ENCODE peak calls at places on chromosomes 1 and 21, in nine cellular contexts. One of them, this sample, is unnamed.
A peak's percentile ranks its signal among the peaks of the same experiment; 100 is the strongest.

GRCh38 chr1:209414803-209415329 is 168.6 kb upstream of the CAMK1G start:
- DNase-seq in IMR-90: no peak
- DNase-seq in Panc1: no peak
- DNase-seq in heart right ventricle: no peak
- DNase-seq in MM.1S: no peak
- DNase-seq in fibroblast of the aortic adventitia: no peak
- DNase-seq in DND-41: no peak
- DNase-seq in sigmoid colon: no peak
- DNase-seq in lower leg skin: no peak
- DNase-seq in this sample: no peak

GRCh38 chr1:197140123-197140522 is 6.3 kb downstream of the ASPM start:
- DNase-seq in fibroblast of the aortic adventitia: peak; percentile 57
- DNase-seq in sigmoid colon: no peak
- DNase-seq in IMR-90: peak; percentile 39
- DNase-seq in heart right ventricle: no peak
- DNase-seq in DND-41: no peak
- DNase-seq in MM.1S: no peak
- DNase-seq in lower leg skin: no peak
- DNase-seq in Panc1: no peak
- DNase-seq in this sample: peak; percentile 25

GRCh38 chr1:234725177-234726132 is 115.5 kb upstream of the IRF2BP2 start:
- DNase-seq in lower leg skin: peak; percentile 90
- DNase-seq in IMR-90: no peak
- DNase-seq in DND-41: peak; percentile 87
- DNase-seq in heart right ventricle: peak; percentile 32
- DNase-seq in MM.1S: no peak
- DNase-seq in Panc1: no peak
- DNase-seq in fibroblast of the aortic adventitia: peak; percentile 41
- DNase-seq in sigmoid colon: peak; percentile 81
- DNase-seq in this sample: peak; percentile 42

GRCh38 chr1:42518894-42519293 is 55.8 kb downstream of the CCDC30 start:
- DNase-seq in lower leg skin: no peak
- DNase-seq in sigmoid colon: no peak
- DNase-seq in heart right ventricle: no peak
- DNase-seq in fibroblast of the aortic adventitia: peak; percentile 1
- DNase-seq in DND-41: no peak
- DNase-seq in Panc1: no peak
- DNase-seq in MM.1S: no peak
- DNase-seq in IMR-90: no peak
- DNase-seq in this sample: peak; percentile 3

GRCh38 chr1:105558023-105558422 is 1498.5 kb upstream of the PRMT6 start:
- DNase-seq in lower leg skin: no peak
- DNase-seq in IMR-90: no peak
- DNase-seq in MM.1S: no peak
- DNase-seq in fibroblast of the aortic adventitia: no peak
- DNase-seq in heart right ventricle: no peak
- DNase-seq in DND-41: no peak
- DNase-seq in Panc1: no peak
- DNase-seq in sigmoid colon: no peak
- DNase-seq in this sample: no peak

GRCh38 chr1:166933633-166934032 is 41.7 kb downstream of the ILDR2 start:
- DNase-seq in heart right ventricle: no peak
- DNase-seq in IMR-90: no peak
- DNase-seq in DND-41: no peak
- DNase-seq in sigmoid colon: no peak
- DNase-seq in fibroblast of the aortic adventitia: no peak
- DNase-seq in Panc1: no peak
- DNase-seq in MM.1S: no peak
- DNase-seq in lower leg skin: no peak
- DNase-seq in this sample: no peak

GRCh38 chr1:50968884-50969610 is 998 bp upstream of the CDKN2C start:
- DNase-seq in heart right ventricle: peak; percentile 54
- DNase-seq in sigmoid colon: peak; percentile 74
- DNase-seq in DND-41: no peak
- DNase-seq in MM.1S: no peak
- DNase-seq in IMR-90: no peak
- DNase-seq in lower leg skin: peak; percentile 90
- DNase-seq in Panc1: no peak
- DNase-seq in fibroblast of the aortic adventitia: peak; percentile 19
- DNase-seq in this sample: peak; percentile 37

GRCh38 chr1:223264983-223265663 is 98.9 kb downstream of the SUSD4 start:
- DNase-seq in heart right ventricle: no peak
- DNase-seq in lower leg skin: peak; percentile 76
- DNase-seq in Panc1: no peak
- DNase-seq in MM.1S: no peak
- DNase-seq in fibroblast of the aortic adventitia: no peak
- DNase-seq in IMR-90: no peak
- DNase-seq in sigmoid colon: no peak
- DNase-seq in DND-41: no peak
- DNase-seq in this sample: no peak

GRCh38 chr1:40161888-40162397 is 756 bp downstream of the RLF start:
- DNase-seq in DND-41: no peak
- DNase-seq in lower leg skin: no peak
- DNase-seq in heart right ventricle: no peak
- DNase-seq in Panc1: no peak
- DNase-seq in IMR-90: peak; percentile 4
- DNase-seq in fibroblast of the aortic adventitia: peak; percentile 7
- DNase-seq in MM.1S: no peak
- DNase-seq in sigmoid colon: no peak
- DNase-seq in this sample: no peak
- TF ChIP-seq CTCF in DND-41: peak; percentile 12
- TF ChIP-seq CTCF in lower leg skin: no peak
- TF ChIP-seq CTCF in heart right ventricle: no peak
- TF ChIP-seq CTCF in Panc1: no peak
- TF ChIP-seq CTCF in IMR-90: no peak
- TF ChIP-seq CTCF in fibroblast of the aortic adventitia: no peak
- TF ChIP-seq CTCF in MM.1S: no peak
- TF ChIP-seq CTCF in sigmoid colon: no peak
- TF ChIP-seq CTCF in this sample: no peak

GRCh38 chr1:225482489-225482950 is 54.7 kb upstream of the LBR start:
- DNase-seq in DND-41: no peak
- DNase-seq in fibroblast of the aortic adventitia: peak; percentile 87
- DNase-seq in Panc1: no peak
- DNase-seq in IMR-90: peak; percentile 57
- DNase-seq in sigmoid colon: peak; percentile 51
- DNase-seq in MM.1S: no peak
- DNase-seq in lower leg skin: peak; percentile 61
- DNase-seq in heart right ventricle: no peak
- DNase-seq in this sample: peak; percentile 53

GRCh38 chr1:225481738-225482137 is 53.9 kb upstream of the LBR start:
- DNase-seq in heart right ventricle: no peak
- DNase-seq in sigmoid colon: peak; percentile 44
- DNase-seq in IMR-90: no peak
- DNase-seq in Panc1: no peak
- DNase-seq in DND-41: no peak
- DNase-seq in fibroblast of the aortic adventitia: no peak
- DNase-seq in lower leg skin: peak; percentile 23
- DNase-seq in MM.1S: no peak
- DNase-seq in this sample: no peak

GRCh38 chr1:225485991-225486530 is 58.2 kb upstream of the LBR start:
- DNase-seq in IMR-90: no peak
- DNase-seq in DND-41: no peak
- DNase-seq in fibroblast of the aortic adventitia: no peak
- DNase-seq in lower leg skin: peak; percentile 70
- DNase-seq in sigmoid colon: peak; percentile 32
- DNase-seq in Panc1: no peak
- DNase-seq in MM.1S: no peak
- DNase-seq in heart right ventricle: no peak
- DNase-seq in this sample: no peak

GRCh38 chr1:225484657-225485606 is 57.1 kb upstream of the LBR start:
- DNase-seq in Panc1: no peak
- DNase-seq in fibroblast of the aortic adventitia: no peak
- DNase-seq in IMR-90: no peak
- DNase-seq in DND-41: no peak
- DNase-seq in lower leg skin: peak; percentile 36
- DNase-seq in sigmoid colon: peak; percentile 57
- DNase-seq in MM.1S: no peak
- DNase-seq in heart right ventricle: no peak
- DNase-seq in this sample: no peak

DNA sequence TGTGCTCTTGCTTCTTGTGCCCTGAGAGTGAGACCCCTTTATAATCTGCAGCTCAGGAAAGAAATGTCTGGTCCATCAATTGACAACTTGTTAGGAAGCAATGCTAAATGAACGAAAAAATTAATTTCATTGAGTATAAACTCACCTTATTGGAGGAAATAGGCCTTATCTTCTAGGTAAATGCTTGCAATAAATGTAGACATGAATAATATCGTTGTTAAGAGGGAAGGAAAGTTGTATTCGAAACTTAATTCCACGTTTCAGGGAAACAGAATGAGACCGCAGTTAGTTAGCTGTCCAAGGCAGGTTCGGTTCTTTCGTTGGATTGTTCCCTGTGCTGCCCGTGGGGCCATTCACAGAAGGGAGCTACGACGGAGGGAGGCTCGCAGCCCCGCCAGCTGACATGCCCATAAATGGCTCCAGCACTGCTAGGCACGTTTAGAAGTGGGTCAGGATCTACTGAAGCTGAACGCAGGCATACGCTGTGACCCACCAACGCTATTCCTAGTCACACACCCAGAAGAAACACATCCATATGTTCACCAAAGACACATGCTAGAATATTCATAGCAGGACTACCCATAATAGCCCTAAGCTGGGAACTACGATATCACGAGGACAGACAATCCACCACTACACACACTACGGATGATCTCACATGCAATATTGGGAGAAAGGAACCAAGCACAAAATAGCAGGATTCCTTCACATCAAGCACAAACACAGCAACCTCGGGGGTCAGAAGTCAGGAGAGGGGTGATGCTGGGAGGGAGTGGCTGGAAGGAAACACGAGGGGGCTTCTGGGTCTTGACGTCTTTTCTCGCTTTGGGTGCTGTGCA is 56.2 kb upstream of the LBR start:
- DNase-seq in lower leg skin: peak; percentile 68
- DNase-seq in heart right ventricle: no peak
- DNase-seq in DND-41: no peak
- DNase-seq in MM.1S: no peak
- DNase-seq in Panc1: no peak
- DNase-seq in IMR-90: no peak
- DNase-seq in sigmoid colon: peak; percentile 89
- DNase-seq in fibroblast of the aortic adventitia: no peak
- DNase-seq in this sample: no peak
- H3K4me3 ChIP-seq in lower leg skin: no peak overlapping the region
- H3K4me3 ChIP-seq in heart right ventricle: no peak overlapping the region
- H3K4me3 ChIP-seq in DND-41: no peak overlapping the region
- H3K4me3 ChIP-seq in MM.1S: no peak overlapping the region
- H3K4me3 ChIP-seq in Panc1: no peak overlapping the region
- H3K4me3 ChIP-seq in IMR-90: no peak overlapping the region
- H3K4me3 ChIP-seq in sigmoid colon: no peak overlapping the region
- H3K4me3 ChIP-seq in fibroblast of the aortic adventitia: no peak overlapping the region
- H3K4me3 ChIP-seq in this sample: no peak overlapping the region

GRCh38 chr1:44524180-44524579 is 119.1 kb downstream of the RNF220 start:
- DNase-seq in lower leg skin: no peak
- DNase-seq in IMR-90: no peak
- DNase-seq in fibroblast of the aortic adventitia: no peak
- DNase-seq in sigmoid colon: no peak
- DNase-seq in MM.1S: no peak
- DNase-seq in Panc1: no peak
- DNase-seq in DND-41: no peak
- DNase-seq in heart right ventricle: no peak
- DNase-seq in this sample: no peak
- TF ChIP-seq CTCF in lower leg skin: no peak
- TF ChIP-seq CTCF in IMR-90: no peak
- TF ChIP-seq CTCF in fibroblast of the aortic adventitia: no peak
- TF ChIP-seq CTCF in sigmoid colon: no peak
- TF ChIP-seq CTCF in MM.1S: no peak
- TF ChIP-seq CTCF in Panc1: no peak
- TF ChIP-seq CTCF in DND-41: no peak
- TF ChIP-seq CTCF in heart right ventricle: no peak
- TF ChIP-seq CTCF in this sample: no peak

GRCh38 chr21:36109868-36110267 is 25.0 kb upstream of the CBR3 start:
- DNase-seq in Panc1: no peak
- DNase-seq in MM.1S: no peak
- DNase-seq in fibroblast of the aortic adventitia: no peak
- DNase-seq in IMR-90: no peak
- DNase-seq in lower leg skin: no peak
- DNase-seq in sigmoid colon: no peak
- DNase-seq in heart right ventricle: no peak
- DNase-seq in DND-41: no peak
- DNase-seq in this sample: no peak

GRCh38 chr21:36100971-36101641 is 31.3 kb downstream of the CBR1 start:
- DNase-seq in lower leg skin: no peak
- DNase-seq in MM.1S: peak; percentile 63
- DNase-seq in DND-41: no peak
- DNase-seq in fibroblast of the aortic adventitia: no peak
- DNase-seq in Panc1: no peak
- DNase-seq in IMR-90: no peak
- DNase-seq in heart right ventricle: no peak
- DNase-seq in sigmoid colon: no peak
- DNase-seq in this sample: no peak

GRCh38 chr21:36105327-36105842 is 29.5 kb upstream of the CBR3 start:
- DNase-seq in MM.1S: no peak
- DNase-seq in lower leg skin: no peak
- DNase-seq in sigmoid colon: no peak
- DNase-seq in Panc1: no peak
- DNase-seq in DND-41: no peak
- DNase-seq in heart right ventricle: no peak
- DNase-seq in fibroblast of the aortic adventitia: no peak
- DNase-seq in IMR-90: no peak
- DNase-seq in this sample: no peak

GRCh38 chr21:36103434-36103833 is 31.4 kb upstream of the CBR3 start:
- DNase-seq in heart right ventricle: no peak
- DNase-seq in fibroblast of the aortic adventitia: no peak
- DNase-seq in lower leg skin: no peak
- DNase-seq in sigmoid colon: no peak
- DNase-seq in DND-41: no peak
- DNase-seq in MM.1S: no peak
- DNase-seq in IMR-90: no peak
- DNase-seq in Panc1: no peak
- DNase-seq in this sample: no peak

DNA sequence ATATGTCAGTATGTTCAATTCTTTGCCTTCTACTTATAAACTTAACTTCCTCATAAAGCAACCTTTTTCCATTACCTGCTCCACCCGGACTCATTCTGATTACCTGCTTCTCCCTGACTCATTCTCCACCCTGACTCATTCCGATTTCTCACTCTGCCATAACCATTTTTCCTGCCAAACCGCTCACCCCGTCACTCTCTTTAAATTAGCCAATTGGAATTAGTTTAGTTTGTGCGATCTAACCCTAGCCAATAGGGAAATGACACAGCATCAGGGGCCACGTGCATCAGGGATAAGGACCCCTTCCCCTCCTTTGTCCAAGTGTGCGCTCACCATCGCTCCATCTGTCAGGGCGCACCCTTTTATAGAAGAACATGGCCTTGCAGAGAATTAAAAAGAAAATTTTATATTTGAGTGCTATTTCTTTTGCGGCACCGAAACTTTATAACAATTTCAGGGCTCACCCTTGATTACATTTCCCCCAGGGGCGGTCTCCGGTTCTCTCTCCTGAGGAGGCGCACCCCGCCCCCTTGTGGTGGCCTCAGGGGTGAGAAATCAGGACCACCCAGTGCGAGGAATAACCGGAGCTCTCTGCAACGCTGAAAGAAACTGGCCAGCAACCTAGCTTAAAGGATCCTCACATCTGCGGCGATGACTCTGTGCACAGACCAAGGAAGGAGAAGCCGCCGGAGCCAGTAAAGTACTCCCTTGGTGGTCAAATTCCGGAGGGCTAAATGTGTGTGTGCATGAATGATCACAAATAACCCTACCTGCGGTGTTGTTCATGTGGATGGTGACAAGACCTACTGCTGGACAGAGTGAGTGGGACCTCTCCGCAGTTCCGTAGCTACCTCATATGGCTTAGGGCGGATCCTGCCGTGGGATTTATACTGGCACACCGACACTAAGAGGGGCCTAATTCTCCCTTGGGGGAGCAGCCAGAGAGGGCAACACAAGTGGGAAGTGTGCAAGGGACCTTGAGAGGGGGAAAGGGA is 30.3 kb upstream of the CBR3 start:
- DNase-seq in Panc1: no peak
- DNase-seq in MM.1S: no peak
- DNase-seq in lower leg skin: no peak
- DNase-seq in DND-41: peak; percentile 11
- DNase-seq in heart right ventricle: peak; percentile 50
- DNase-seq in IMR-90: peak; percentile 26
- DNase-seq in sigmoid colon: no peak
- DNase-seq in fibroblast of the aortic adventitia: peak; percentile 46
- DNase-seq in this sample: peak; percentile 58
- H3K4me3 ChIP-seq in Panc1: peak overlapping the region; percentile 75
- H3K4me3 ChIP-seq in MM.1S: no peak overlapping the region
- H3K4me3 ChIP-seq in lower leg skin: no peak overlapping the region
- H3K4me3 ChIP-seq in DND-41: no peak overlapping the region
- H3K4me3 ChIP-seq in heart right ventricle: peak overlapping the region; percentile 6
- H3K4me3 ChIP-seq in IMR-90: no peak overlapping the region
- H3K4me3 ChIP-seq in sigmoid colon: no peak overlapping the region
- H3K4me3 ChIP-seq in fibroblast of the aortic adventitia: peak overlapping the region; percentile 35
- H3K4me3 ChIP-seq in this sample: peak overlapping the region; percentile 24

This sample was measured in astrocyte of the spinal cord.